ENCODE peak calls at places on chromosomes 12 and 14, in nine cellular contexts. X is A673; K is activated T-helper 1 cell treated with anti-CD3 and anti-CD28 coated beads, Interleukin-2, amount 50 U/mL, for 16 hours; R is natural killer cell; A is stimulated activated CD4-positive, alpha-beta T cell treated with anti-CD3 and anti-CD28 coated beads, Interleukin-12 subunit alpha, Interleukin-12 subunit beta, amount 100 ng/mL, for 4 hours; S is stomach; G is RPMI7951; D is CD8-positive, alpha-beta T cell; E is omental fat pad. I is an unnamed sample.

GRCh38 chr14:32417956-32418552 is 89.0 kb downstream of the AKAP6 start:
- DNase-seq in X (peak; percentile 15), K (no peak), R (no peak), A (no peak), S (peak; percentile 26), G (peak; percentile 76), D (no peak), E (no peak), I (no peak)

GRCh38 chr14:104709387-104710019 is 14.5 kb upstream of the ADSS1 start:
- DNase-seq in X (no peak), K (no peak), R (no peak), A (no peak), S (no peak), G (no peak), D (no peak), E (no peak), I (no peak)

GRCh38 chr14:75917322-75918251 is 64.2 kb downstream of the TGFB3 start:
- DNase-seq in X (no peak), K (no peak), R (no peak), A (no peak), S (no peak), G (no peak), D (no peak), E (no peak), I (no peak)

GRCh38 chr14:105411017-105411941 is 8.3 kb upstream of the MTA1 start:
- DNase-seq in X (peak; percentile 62), K (no peak), R (no peak), A (peak; percentile 34), S (peak; percentile 60), G (peak; percentile 46), D (no peak), E (no peak), I (no peak)

GRCh38 chr12:39300799-39301198 is 142.1 kb downstream of the KIF21A start:
- DNase-seq in X (no peak), K (no peak), R (no peak), A (no peak), S (no peak), G (no peak), D (no peak), E (no peak), I (no peak)

GRCh38 chr12:121811434-121812319 is 7.9 kb downstream of the SETD1B start:
- DNase-seq in X (peak; percentile 73), K (no peak), R (peak; percentile 78), A (peak; percentile 69), S (peak; percentile 77), G (peak; percentile 65), D (peak; percentile 61), E (no peak), I (peak; percentile 83)

GRCh38 chr14:23321572-23322547 is 603 bp downstream of the PABPN1 start:
- DNase-seq in X (peak; percentile 49), K (no peak), R (peak; percentile 40), A (peak; percentile 37), S (peak; percentile 52), G (peak; percentile 58), D (no peak), E (no peak), I (peak; percentile 83)

GRCh38 chr12:107948675-107949074 is 174.2 kb downstream of the ASCL4 start:
- DNase-seq in X (no peak), K (no peak), R (no peak), A (no peak), S (no peak), G (no peak), D (no peak), E (no peak), I (no peak)

GRCh38 chr14:69335421-69335820 is 62.7 kb downstream of the ERH start:
- DNase-seq in X (no peak), K (no peak), R (no peak), A (no peak), S (no peak), G (peak; percentile 78), D (no peak), E (no peak), I (no peak)

GRCh38 chr12:120025640-120026039 is 36.6 kb downstream of the BICDL1 start:
- DNase-seq in X (no peak), K (no peak), R (no peak), A (no peak), S (no peak), G (no peak), D (no peak), E (no peak), I (no peak)

GRCh38 chr14:100399052-100399849 is 76.1 kb downstream of the SLC25A47 start:
- DNase-seq in X (no peak), K (no peak), R (no peak), A (no peak), S (no peak), G (no peak), D (no peak), E (no peak), I (no peak)

GRCh38 chr14:50357124-50357523 is 39.6 kb downstream of the CDKL1 start:
- DNase-seq in X (no peak), K (no peak), R (no peak), A (no peak), S (no peak), G (peak; percentile 51), D (no peak), E (no peak), I (no peak)

GRCh38 chr14:100348779-100349708 is 25.9 kb downstream of the SLC25A47 start:
- DNase-seq in X (no peak), K (no peak), R (no peak), A (no peak), S (no peak), G (no peak), D (no peak), E (no peak), I (peak; percentile 24)

GRCh38 chr14:77988966-77989365 is 181.2 kb upstream of the NRXN3 start:
- DNase-seq in X (no peak), K (no peak), R (no peak), A (no peak), S (no peak), G (peak; percentile 74), D (no peak), E (no peak), I (no peak)

GRCh38 chr14:24270537-24271133 is 762 bp downstream of the RABGGTA start:
- DNase-seq in X (no peak), K (no peak), R (no peak), A (no peak), S (peak; percentile 25), G (no peak), D (no peak), E (no peak), I (no peak)

GRCh38 chr12:102249073-102249854 is 51.6 kb upstream of the PMCH start:
- DNase-seq in X (no peak), K (no peak), R (no peak), A (no peak), S (no peak), G (no peak), D (no peak), E (no peak), I (no peak)

GRCh38 chr12:7369274-7369729 is 65.4 kb downstream of the ACSM4 start:
- DNase-seq in X (peak; percentile 39), K (no peak), R (no peak), A (no peak), S (no peak), G (peak; percentile 97), D (no peak), E (no peak), I (peak; percentile 82)

GRCh38 chr12:125518074-125518473 is 452.8 kb downstream of the AACS start:
- DNase-seq in X (peak; percentile 39), K (no peak), R (no peak), A (no peak), S (no peak), G (no peak), D (no peak), E (no peak), I (no peak)

GRCh38 chr12:127268121-127268520 is 998.8 kb upstream of the TMEM132C start:
- DNase-seq in X (no peak), K (no peak), R (no peak), A (no peak), S (no peak), G (peak; percentile 24), D (no peak), E (no peak), I (no peak)

GRCh38 chr14:20477211-20477876 is 8.1 kb downstream of the PNP start:
- DNase-seq in X (no peak), K (no peak), R (no peak), A (no peak), S (peak; percentile 73), G (peak; percentile 91), D (peak; percentile 16), E (no peak), I (no peak)

GRCh38 chr14:49559979-49560768 is 26.0 kb downstream of the RPS29 start:
- DNase-seq in X (no peak), K (no peak), R (no peak), A (no peak), S (no peak), G (no peak), D (no peak), E (no peak), I (no peak)

GRCh38 chr12:32115404-32116104 is 8.9 kb downstream of the BICD1 start:
- DNase-seq in X (peak; percentile 64), K (no peak), R (no peak), A (no peak), S (peak; percentile 63), G (peak; percentile 98), D (no peak), E (peak; percentile 78), I (peak; percentile 90)

GRCh38 chr14:60266021-60266937 is 17.3 kb downstream of the PPM1A start:
- DNase-seq in X (peak; percentile 55), K (no peak), R (no peak), A (no peak), S (no peak), G (peak; percentile 16), D (no peak), E (no peak), I (no peak)

GRCh38 chr12:64938179-64938578 is 113.7 kb downstream of the TBC1D30 start:
- DNase-seq in X (no peak), K (no peak), R (no peak), A (no peak), S (no peak), G (no peak), D (no peak), E (no peak), I (no peak)

GRCh38 chr12:19304149-19304780 is 135.0 kb upstream of the AEBP2 start:
- DNase-seq in X (no peak), K (no peak), R (no peak), A (no peak), S (no peak), G (no peak), D (no peak), E (no peak), I (no peak)

GRCh38 chr12:108457006-108457733 is 57.9 kb upstream of the FICD start:
- DNase-seq in X (peak; percentile 89), K (no peak), R (no peak), A (no peak), S (no peak), G (peak; percentile 81), D (no peak), E (no peak), I (no peak)

GRCh38 chr12:81162725-81163124 is 84.8 kb downstream of the ACSS3 start:
- DNase-seq in X (no peak), K (no peak), R (no peak), A (no peak), S (no peak), G (no peak), D (no peak), E (no peak), I (no peak)

I was measured in suprapubic skin.